ENCODE peak calls at places on chromosomes 11 and 22, in four cellular contexts. J, N, S and C are unnamed samples. For H3K4me1, the result is how much of the 10 kb centered on the place peaks cover.

GRCh38 chr11:130891326-130891725 is 25.0 kb downstream of the SNX19 start:
- DNase-seq in J (peak), N (no peak), S (no peak), C (no peak)

GRCh38 chr11:12794556-12795230 is 120.5 kb downstream of the TEAD1 start:
- DNase-seq in J (no peak), N (no peak), S (no peak), C (no peak)

GRCh38 chr22:20439928-20440575 is 2.4 kb upstream of the SCARF2 start:
- DNase-seq in J (no peak), N (no peak), S (no peak), C (no peak)

GRCh38 chr22:20109411-20110358 is 6.2 kb upstream of the RANBP1 start:
- DNase-seq in J (no peak), N (no peak), S (no peak), C (no peak)

GRCh38 chr11:133164986-133165385 is 367.3 kb downstream of the OPCML start:
- DNase-seq in J (no peak), N (no peak), S (no peak), C (no peak)

GRCh38 chr22:25702046-25702445 is 39.9 kb upstream of the MYO18B start:
- DNase-seq in J (peak), N (peak), S (no peak), C (no peak)

GRCh38 chr11:61598886-61599868 is 18.3 kb upstream of the SYT7 start:
- DNase-seq in J (peak), N (no peak), S (peak), C (peak)

GRCh38 chr22:40055143-40055926 is 60.6 kb downstream of the FAM83F start:
- DNase-seq in J (no peak), N (no peak), S (no peak), C (no peak)

GRCh38 chr11:104968856-104969776 is 742 bp upstream of the CASP4 start:
- DNase-seq in J (peak), N (peak), S (peak), C (peak)

GRCh38 chr11:93849751-93850584 is 450 bp downstream of the VSTM5 start:
- DNase-seq in J (no peak), N (no peak), S (peak), C (peak)

GRCh38 chr22:36155702-36156101 is 4.9 kb downstream of the APOL3 start:
- DNase-seq in J (no peak), N (peak), S (peak), C (peak)

DNA sequence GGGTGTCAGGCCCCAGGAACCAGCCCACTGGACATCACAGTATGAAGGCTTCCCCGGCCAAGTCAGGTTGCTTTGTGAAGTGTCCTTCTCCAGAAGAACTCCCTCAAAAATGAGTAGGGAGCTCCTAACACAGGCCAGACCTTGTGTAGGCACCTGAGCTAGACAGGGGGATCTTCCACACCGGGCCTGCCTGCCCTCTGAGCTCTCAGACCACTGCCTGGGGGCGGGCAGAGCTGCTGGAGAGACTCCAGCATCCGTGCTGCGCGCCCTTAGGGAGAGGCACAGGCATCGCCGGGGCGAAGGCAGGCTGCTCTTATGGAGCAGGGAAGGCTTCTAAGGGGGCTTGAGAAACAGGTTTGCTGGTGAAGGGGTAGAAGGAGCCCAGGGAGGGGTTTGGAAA is 4.3 kb downstream of the KCNJ5 start:
- DNase-seq in J (no peak), N (no peak), S (no peak), C (no peak)
- H3K4me1 ChIP-seq in J (under half), N (under half), S (under half), C (under half)

GRCh38 chr11:47331454-47332302 is 20.8 kb downstream of the MYBPC3 start:
- DNase-seq in J (no peak), N (no peak), S (no peak), C (no peak)
- H3K4me1 ChIP-seq in J (under half), N (under half), S (under half), C (under half)

DNA sequence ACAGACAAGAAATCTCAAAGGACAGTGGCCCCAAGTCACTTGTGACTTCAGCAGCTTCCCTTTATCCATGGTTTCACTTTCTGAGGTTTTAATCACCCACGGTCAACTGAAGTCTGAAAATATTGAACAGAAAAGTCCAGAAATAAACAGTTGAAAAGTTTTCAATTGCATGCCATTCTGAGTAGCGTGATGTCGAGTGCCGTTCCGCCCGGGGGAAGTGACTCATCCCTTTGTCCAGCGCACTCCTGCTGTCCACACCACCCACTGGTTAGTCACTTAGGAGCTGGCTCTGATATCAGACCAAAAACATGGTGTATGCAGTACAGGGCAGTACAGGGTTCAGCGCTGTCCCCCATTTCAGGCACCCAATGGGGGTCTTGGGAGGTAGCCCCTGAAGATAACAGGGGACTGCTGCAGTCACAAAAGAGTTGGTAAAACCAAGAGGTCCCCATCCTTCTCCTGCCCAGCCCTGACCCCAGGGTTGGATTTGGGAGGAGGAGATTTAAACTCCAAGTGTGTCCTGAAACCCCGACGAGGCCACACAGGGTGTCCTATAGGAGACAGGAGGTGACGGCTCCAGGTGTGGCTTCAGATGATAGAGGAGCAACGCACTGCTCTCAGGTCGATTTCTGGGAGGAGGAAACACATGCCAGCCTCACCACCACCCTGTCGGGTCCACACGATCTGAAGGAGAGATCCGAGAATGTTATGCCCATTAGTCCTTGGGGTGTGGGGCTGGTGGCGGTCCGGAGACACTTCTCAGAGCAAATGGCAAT is 390.1 kb downstream of the CTTN start:
- DNase-seq in J (peak), N (no peak), S (no peak), C (no peak)
- H3K4me1 ChIP-seq in J (under half), N (under half), S (under half), C (under half)

GRCh38 chr22:27637604-27638003 is 164.0 kb downstream of the MN1 start:
- DNase-seq in J (peak), N (no peak), S (no peak), C (no peak)

GRCh38 chr22:27641049-27641790 is 160.3 kb downstream of the MN1 start:
- DNase-seq in J (peak), N (no peak), S (no peak), C (no peak)

GRCh38 chr22:27636716-27637503 is 164.6 kb downstream of the MN1 start:
- DNase-seq in J (no peak), N (no peak), S (no peak), C (no peak)

GRCh38 chr22:27638329-27639179 is 163.0 kb downstream of the MN1 start:
- DNase-seq in J (no peak), N (no peak), S (no peak), C (no peak)

GRCh38 chr22:27639180-27640086 is 162.1 kb downstream of the MN1 start:
- DNase-seq in J (no peak), N (no peak), S (no peak), C (no peak)
- H3K4me1 ChIP-seq in J (under half), N (under half), S (under half), C (under half)

GRCh38 chr11:70184396-70184795 is 18.7 kb upstream of the FADD start:
- DNase-seq in J (no peak), N (no peak), S (no peak), C (no peak)
- H3K4me1 ChIP-seq in J (under half), N (under half), S (under half), C (under half)

DNA sequence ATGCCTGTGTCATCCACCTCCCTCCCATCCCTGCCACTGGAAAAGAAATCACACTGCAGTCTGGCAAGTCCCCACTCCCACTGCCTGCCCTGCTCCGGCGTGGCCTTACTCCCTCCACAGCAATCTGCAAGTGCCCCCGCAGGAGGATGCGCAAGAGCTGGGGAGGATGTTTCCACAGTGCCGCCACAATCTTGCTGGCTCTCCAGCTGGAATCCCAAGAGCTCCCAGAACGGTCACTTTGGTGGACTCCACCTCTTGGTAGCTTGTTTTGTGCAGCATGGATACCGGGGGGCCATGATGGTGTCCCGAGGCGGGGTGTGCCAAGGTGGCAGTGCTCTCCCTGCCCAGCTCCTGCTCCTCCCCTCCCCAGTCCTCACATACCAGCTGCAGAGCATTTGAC is 76.3 kb downstream of the MICAL3 start:
- DNase-seq in J (no peak), N (no peak), S (no peak), C (no peak)
- H3K4me1 ChIP-seq in J (under half), N (half or more), S (under half), C (under half)

DNA sequence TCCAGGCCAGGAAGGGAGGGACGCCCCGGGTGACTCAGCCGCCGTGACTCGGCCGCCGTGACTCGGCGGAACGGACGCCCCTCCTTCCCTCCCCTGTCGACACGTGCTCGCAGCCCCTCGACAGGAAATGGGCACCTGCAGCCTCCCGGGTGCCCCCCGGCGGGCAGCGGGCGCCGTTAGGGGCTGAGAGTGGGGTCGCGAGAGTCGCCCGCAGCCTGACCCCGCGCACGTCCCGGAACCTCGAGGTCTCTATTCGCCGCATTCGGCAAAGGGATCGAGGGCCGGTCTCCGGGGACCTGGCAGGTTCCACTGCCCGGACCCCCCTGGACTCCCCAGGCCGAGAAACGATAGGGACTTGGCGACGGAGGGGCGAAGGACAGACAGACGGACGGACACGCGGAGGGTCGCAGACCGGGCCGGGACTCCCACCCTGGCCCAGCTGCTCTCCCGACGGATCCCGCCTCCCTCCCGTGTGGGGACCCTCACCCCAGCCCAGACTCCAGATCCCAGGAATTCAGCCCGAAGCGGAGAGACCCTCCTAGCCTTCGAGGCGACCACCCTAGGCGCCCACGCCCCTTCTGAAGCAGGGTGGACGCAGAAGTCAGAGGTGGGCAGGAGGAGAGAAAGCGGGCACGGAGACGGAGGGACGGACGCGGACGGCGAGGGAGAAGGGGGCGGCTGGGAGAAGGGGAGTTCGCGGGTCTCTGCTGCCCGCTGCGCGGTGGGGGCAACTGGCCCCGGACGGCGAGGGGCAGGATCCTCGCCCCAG is 648 bp downstream of the FOSL1 start:
- DNase-seq in J (peak), N (peak), S (peak), C (no peak)
- H3K4me1 ChIP-seq in J (under half), N (half or more), S (under half), C (under half)

DNA sequence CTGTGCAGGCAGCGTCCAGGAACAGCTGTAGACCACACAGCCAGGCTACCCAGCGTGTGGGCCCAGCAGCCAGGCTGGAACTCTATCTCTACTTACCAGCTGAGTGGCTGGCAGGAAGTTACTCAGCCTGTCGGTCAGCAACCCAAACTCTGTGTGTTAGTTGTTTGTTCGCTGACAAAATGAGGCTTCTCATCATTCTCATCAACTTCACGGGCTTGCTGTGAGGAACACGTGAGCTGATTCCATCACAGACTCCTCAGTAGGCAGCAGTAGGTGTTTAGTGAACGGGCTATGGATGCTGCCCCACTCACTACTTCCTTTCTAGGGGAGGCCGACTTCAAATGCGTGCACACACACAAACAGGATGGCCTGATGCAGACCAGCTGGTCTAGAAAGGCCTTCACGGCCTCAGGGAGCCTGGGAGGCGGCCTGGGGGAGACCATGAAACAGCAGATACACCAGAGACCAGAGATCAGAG is 830 bp upstream of the SPDYC start:
- DNase-seq in J (peak), N (no peak), S (no peak), C (no peak)
- H3K4me1 ChIP-seq in J (under half), N (half or more), S (under half), C (under half)

GRCh38 chr11:44577231-44577834 is 11.9 kb downstream of the CD82 start:
- DNase-seq in J (no peak), N (no peak), S (no peak), C (no peak)

GRCh38 chr11:44575962-44576361 is 10.5 kb downstream of the CD82 start:
- DNase-seq in J (no peak), N (no peak), S (no peak), C (no peak)

GRCh38 chr11:44573333-44573732 is 7.9 kb downstream of the CD82 start:
- DNase-seq in J (peak), N (no peak), S (no peak), C (no peak)

GRCh38 chr11:44574620-44575287 is 9.3 kb downstream of the CD82 start:
- DNase-seq in J (peak), N (no peak), S (no peak), C (no peak)

DNA sequence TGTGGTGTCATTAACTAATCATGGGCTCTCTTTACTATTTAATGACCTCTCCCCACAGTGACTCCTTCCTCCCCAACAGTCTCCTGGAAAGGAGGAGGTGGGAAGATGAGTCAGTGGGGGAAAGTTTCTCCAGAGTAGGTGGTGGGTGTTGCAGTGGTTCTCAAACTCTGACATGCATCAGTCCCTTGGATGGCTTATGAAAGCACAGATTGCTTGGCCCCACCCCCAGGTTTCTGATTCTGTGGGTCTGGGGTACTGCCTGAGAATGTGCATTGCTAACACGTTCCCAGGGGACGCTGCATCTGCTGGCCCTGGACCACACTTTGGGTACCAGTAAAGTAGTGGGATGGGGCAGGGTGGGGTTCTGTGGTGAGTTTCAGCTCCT is 9.8 kb downstream of the CD82 start:
- DNase-seq in J (peak), N (no peak), S (no peak), C (no peak)
- H3K4me1 ChIP-seq in J (under half), N (under half), S (under half), C (under half)